ENCODE peak calls at places on chromosomes 7 and 10, in four cellular contexts. S, I, N and Q are unnamed samples.

GRCh38 chr10:74418285-74418872 is 267.4 kb downstream of the ADK start:
- DNase-seq in S (no peak), I (peak), N (no peak), Q (no peak)

GRCh38 chr7:102823715-102824114 is 74.9 kb downstream of the FAM185A start:
- DNase-seq in S (no peak), I (no peak), N (no peak), Q (no peak)

GRCh38 chr10:120077707-120078492 is 185.4 kb downstream of the SEC23IP start:
- DNase-seq in S (no peak), I (no peak), N (no peak), Q (no peak)

GRCh38 chr10:34650156-34650555 is 164.9 kb downstream of the PARD3 start:
- DNase-seq in S (no peak), I (no peak), N (no peak), Q (no peak)

GRCh38 chr7:127886248-127886647 is 145.0 kb downstream of the LRRC4 start:
- DNase-seq in S (no peak), I (no peak), N (no peak), Q (no peak)

GRCh38 chr7:150398108-150398964 is 19.2 kb downstream of the ZNF775 start:
- DNase-seq in S (no peak), I (no peak), N (peak), Q (no peak)

GRCh38 chr7:42017356-42017986 is 219.5 kb downstream of the GLI3 start:
- DNase-seq in S (no peak), I (no peak), N (no peak), Q (no peak)

GRCh38 chr10:124464028-124464751 is 2.6 kb downstream of the LHPP start:
- DNase-seq in S (no peak), I (no peak), N (no peak), Q (no peak)

GRCh38 chr10:49323171-49323895 is 24.4 kb downstream of the C10orf71 start:
- DNase-seq in S (no peak), I (no peak), N (no peak), Q (no peak)

GRCh38 chr10:117619200-117619599 is 76.7 kb downstream of the EMX2 start:
- DNase-seq in S (no peak), I (no peak), N (no peak), Q (no peak)

GRCh38 chr10:18164771-18165361 is 24.6 kb downstream of the CACNB2 start:
- DNase-seq in S (no peak), I (peak), N (no peak), Q (peak)